ENCODE peak calls at places on chromosomes 12 and 14, in seven cellular contexts. A is ovary, M is gastrocnemius medialis, T is tibial nerve, O is adrenal gland, N is body of pancreas, W is lower leg skin. E is an unnamed sample.

GRCh38 chr12:20628388-20628787 is 66.7 kb upstream of the SLCO1C1 start:
- DNase-seq in N (no peak), W (no peak), O (no peak), A (no peak), T (no peak), M (no peak), E (no peak)

GRCh38 chr14:72615511-72616121 is 278.3 kb downstream of the DPF3 start:
- DNase-seq in N (no peak), M (no peak), T (no peak), O (no peak), W (peak; percentile 73), A (no peak), E (no peak)

GRCh38 chr14:42224053-42224888 is 617.6 kb downstream of the LRFN5 start:
- DNase-seq in A (peak; percentile 23), O (peak; percentile 78), M (peak; percentile 7), T (peak; percentile 90), W (peak; percentile 84), N (peak; percentile 71), E (no peak)

GRCh38 chr14:61211476-61212262 is 69.5 kb downstream of the TMEM30B start:
- DNase-seq in T (no peak), W (no peak), N (no peak), M (no peak), A (no peak), O (no peak), E (no peak)

GRCh38 chr12:131189781-131190180 is 236.1 kb downstream of the ADGRD1 start:
- DNase-seq in A (no peak), M (no peak), O (no peak), N (no peak), W (peak; percentile 68), T (no peak), E (peak; percentile 14)

GRCh38 chr12:127060933-127061332 is 1206.0 kb upstream of the TMEM132C start:
- DNase-seq in A (no peak), N (no peak), M (no peak), O (no peak), W (no peak), T (no peak), E (no peak)

GRCh38 chr14:68957688-68958248 is 21.3 kb downstream of the ACTN1 start:
- DNase-seq in W (no peak), O (no peak), T (no peak), N (no peak), M (no peak), A (no peak), E (no peak)

GRCh38 chr12:78194448-78194847 is 363.8 kb downstream of the NAV3 start:
- DNase-seq in W (no peak), A (no peak), O (no peak), T (no peak), M (no peak), N (no peak), E (no peak)

GRCh38 chr12:79344855-79345840 is 345.6 kb downstream of the PAWR start:
- DNase-seq in A (no peak), W (no peak), N (peak; percentile 27), O (peak; percentile 23), T (peak; percentile 12), M (no peak), E (no peak)

GRCh38 chr12:119802472-119802871 is 74.6 kb downstream of the CIT start:
- DNase-seq in O (peak; percentile 82), W (peak; percentile 85), T (peak; percentile 41), A (no peak), N (peak; percentile 21), M (peak; percentile 28), E (no peak)

GRCh38 chr14:83838221-83838620 is 1691.7 kb upstream of the FLRT2 start:
- DNase-seq in N (no peak), T (no peak), O (no peak), A (no peak), W (no peak), M (no peak), E (no peak)

GRCh38 chr14:104665663-104666522 is 23.5 kb upstream of the INF2 start:
- DNase-seq in W (no peak), O (no peak), M (no peak), T (peak; percentile 36), N (peak; percentile 71), A (no peak), E (peak; percentile 60)

GRCh38 chr12:7498832-7499231 is 4.7 kb downstream of the CD163 start:
- DNase-seq in O (no peak), A (no peak), W (no peak), T (no peak), N (no peak), M (no peak), E (no peak)

GRCh38 chr14:91264151-91265150 is 19.9 kb upstream of the GPR68 start:
- DNase-seq in W (no peak), M (no peak), A (no peak), O (peak; percentile 41), T (no peak), N (peak; percentile 55), E (no peak)

GRCh38 chr12:75389061-75389460 is 1.8 kb upstream of the GLIPR1L2 start:
- DNase-seq in O (no peak), N (no peak), A (no peak), W (no peak), T (no peak), M (no peak), E (no peak)

GRCh38 chr14:38252066-38252710 is 3.7 kb downstream of the CLEC14A start:
- DNase-seq in A (no peak), T (no peak), O (no peak), N (no peak), M (no peak), W (no peak), E (no peak)

GRCh38 chr12:113007166-113007565 is 28.8 kb downstream of the OAS2 start:
- DNase-seq in M (no peak), N (no peak), A (no peak), T (no peak), O (peak; percentile 69), W (no peak), E (no peak)

GRCh38 chr12:54958048-54958658 is 26.4 kb downstream of the TESPA1 start:
- DNase-seq in M (no peak), W (no peak), A (no peak), O (peak; percentile 61), T (peak; percentile 57), N (peak; percentile 46), E (no peak)

GRCh38 chr14:20624495-20625070 is 16.9 kb downstream of the OR6S1 start:
- DNase-seq in W (peak; percentile 94), M (peak; percentile 24), O (peak; percentile 47), A (no peak), T (peak; percentile 45), N (peak; percentile 47), E (peak; percentile 89)

GRCh38 chr14:63487724-63488123 is 55.5 kb downstream of the PPP2R5E start:
- DNase-seq in A (no peak), N (no peak), T (no peak), M (no peak), O (no peak), W (no peak), E (no peak)

GRCh38 chr12:14696265-14696741 is at the start of gene GUCY2C:
- DNase-seq in O (no peak), T (no peak), M (no peak), W (no peak), N (no peak), A (no peak), E (no peak)

GRCh38 chr12:62789856-62790255 is 145.1 kb downstream of the PPM1H start:
- DNase-seq in O (no peak), M (no peak), A (no peak), W (no peak), N (no peak), T (no peak), E (no peak)

GRCh38 chr14:59309291-59309900 is 120.9 kb downstream of the DAAM1 start:
- DNase-seq in M (no peak), T (no peak), A (no peak), N (no peak), W (no peak), O (no peak), E (no peak)

GRCh38 chr12:55767156-55767555 is 24.2 kb downstream of the GDF11 start:
- DNase-seq in A (no peak), M (no peak), W (no peak), N (no peak), T (no peak), O (no peak), E (no peak)

GRCh38 chr12:96199465-96199864 is 5.3 kb downstream of the ELK3 start:
- DNase-seq in T (no peak), N (no peak), W (no peak), A (no peak), M (no peak), O (no peak), E (no peak)

GRCh38 chr14:77040309-77040994 is 11.9 kb upstream of the IRF2BPL start:
- DNase-seq in O (peak; percentile 100), A (peak; percentile 99), W (peak; percentile 100), N (peak; percentile 100), T (peak; percentile 98), M (peak; percentile 94), E (peak; percentile 99)
- TF ChIP-seq POLR2A in O (no peak), A (no peak), W (no peak), N (no peak), T (no peak), M (no peak), E (no peak)

GRCh38 chr14:24312736-24313507 is 1.6 kb downstream of the LTB4R start:
- DNase-seq in T (no peak), N (no peak), O (peak; percentile 59), M (no peak), A (no peak), W (peak; percentile 88), E (peak; percentile 81)

GRCh38 chr14:24309538-24310386 is at the start of gene LTB4R2:
- DNase-seq in O (no peak), T (no peak), W (peak; percentile 86), M (no peak), N (no peak), A (no peak), E (no peak)

GRCh38 chr14:24311837-24312615 is 724 bp downstream of the LTB4R start:
- DNase-seq in T (no peak), O (peak; percentile 64), W (peak; percentile 84), A (no peak), M (no peak), N (no peak), E (no peak)

GRCh38 chr14:24310387-24310665 is 386 bp downstream of the LTB4R2 start:
- DNase-seq in A (no peak), O (no peak), T (no peak), N (no peak), M (no peak), W (no peak), E (no peak)

GRCh38 chr14:24310666-24311604 is at the start of gene LTB4R:
- DNase-seq in T (no peak), O (peak; percentile 85), M (peak; percentile 38), A (peak; percentile 83), W (peak; percentile 93), N (peak; percentile 89), E (peak; percentile 83)
- TF ChIP-seq POLR2A in T (no peak), O (peak; percentile 59), M (no peak), A (peak; percentile 44), W (no peak), N (peak; percentile 59), E (peak; percentile 67)

GRCh38 chr12:125092872-125093680 is 27.8 kb downstream of the AACS start:
- DNase-seq in M (no peak), N (peak; percentile 36), T (no peak), O (peak; percentile 29), A (no peak), W (no peak), E (peak; percentile 55)
- TF ChIP-seq POLR2A in M (no peak), N (peak; percentile 21), T (no peak), O (no peak), A (no peak), W (no peak), E (no peak)

DNA sequence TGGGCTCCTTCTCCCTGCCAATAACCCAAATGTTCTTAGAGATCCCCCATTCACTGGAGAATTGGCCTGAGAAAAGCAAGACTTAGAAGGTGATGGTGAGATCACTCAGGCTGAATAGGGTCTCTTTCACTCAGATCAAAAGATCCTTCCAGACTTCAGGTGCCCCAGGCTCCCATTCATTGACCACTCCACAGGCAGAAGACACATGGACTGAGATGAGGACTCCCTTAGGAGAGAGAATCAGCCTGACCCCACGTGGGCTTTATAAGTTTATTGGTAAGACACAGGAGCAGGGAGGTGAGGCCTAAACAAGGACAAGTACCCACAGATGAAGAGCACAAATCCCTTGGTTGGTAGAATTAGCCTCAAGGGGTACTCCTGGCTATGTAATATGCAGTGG is 6.1 kb upstream of the KRT72 start:
- DNase-seq in A (no peak), W (no peak), N (no peak), O (no peak), M (no peak), T (no peak), E (no peak)
- TF ChIP-seq POLR2A in A (no peak), W (no peak), N (no peak), O (no peak), M (no peak), T (no peak), E (no peak)

E was measured in upper lobe of left lung.